ENCODE peak calls at places on chromosomes 13 and 19, in nine cellular contexts. L is heart left ventricle, N is IMR-90, O is A549, W is K562, X is uterus, Q is breast epithelium, E is sigmoid colon, P is body of pancreas. A is an unnamed sample.

GRCh38 chr19:29620931-29621351 is 14.9 kb downstream of the POP4 start:
- DNase-seq in L (no peak), N (no peak), O (no peak), W (no peak), X (no peak), Q (no peak), E (no peak), P (no peak), A (peak; percentile 67)

GRCh38 chr19:6616011-6616410 is 25.1 kb upstream of the CD70 start:
- DNase-seq in L (no peak), N (no peak), O (no peak), W (no peak), X (no peak), Q (no peak), E (no peak), P (no peak), A (no peak)

GRCh38 chr13:101150998-101151397 is 265.3 kb downstream of the NALCN start:
- DNase-seq in L (no peak), N (peak; percentile 24), O (no peak), W (no peak), X (no peak), Q (no peak), E (no peak), P (no peak), A (no peak)

GRCh38 chr13:41465215-41465907 is 8.0 kb downstream of the RGCC start:
- DNase-seq in L (peak; percentile 68), N (peak; percentile 94), O (no peak), W (peak; percentile 63), X (no peak), Q (peak; percentile 50), E (no peak), P (peak; percentile 30), A (peak; percentile 94)

GRCh38 chr13:100302391-100302790 is 213.5 kb downstream of the PCCA start:
- DNase-seq in L (no peak), N (no peak), O (no peak), W (no peak), X (no peak), Q (no peak), E (no peak), P (no peak), A (no peak)

GRCh38 chr13:27006519-27007161 is 165.0 kb downstream of the USP12 start:
- DNase-seq in L (no peak), N (peak; percentile 12), O (no peak), W (no peak), X (no peak), Q (no peak), E (peak; percentile 70), P (peak; percentile 59), A (peak; percentile 75)

GRCh38 chr19:41175825-41176734 is 16.9 kb upstream of the CYP2S1 start:
- DNase-seq in L (peak; percentile 61), N (peak; percentile 76), O (peak; percentile 98), W (no peak), X (no peak), Q (peak; percentile 46), E (no peak), P (peak; percentile 17), A (no peak)

GRCh38 chr13:27678306-27679040 is 56.8 kb downstream of the POLR1D start:
- DNase-seq in L (no peak), N (peak; percentile 48), O (no peak), W (peak; percentile 58), X (no peak), Q (no peak), E (no peak), P (peak; percentile 37), A (no peak)

GRCh38 chr13:45662122-45662521 is 40.0 kb upstream of the CBY2 start:
- DNase-seq in L (no peak), N (no peak), O (no peak), W (no peak), X (no peak), Q (no peak), E (no peak), P (no peak), A (no peak)

GRCh38 chr13:21917046-21918010 is 246.5 kb downstream of the FGF9 start:
- DNase-seq in L (no peak), N (peak; percentile 19), O (no peak), W (no peak), X (no peak), Q (no peak), E (no peak), P (peak; percentile 24), A (no peak)

GRCh38 chr13:90445179-90445578 is 902.3 kb upstream of the MIR17HG start:
- DNase-seq in L (no peak), N (peak; percentile 90), O (peak; percentile 82), W (no peak), X (no peak), Q (no peak), E (no peak), P (no peak), A (no peak)

GRCh38 chr19:3683405-3683865 is 16.8 kb downstream of the PIP5K1C start:
- DNase-seq in L (peak; percentile 62), N (no peak), O (no peak), W (peak; percentile 70), X (peak; percentile 67), Q (no peak), E (no peak), P (no peak), A (no peak)

GRCh38 chr19:39397360-39398296 is 6.5 kb downstream of the MED29 start:
- DNase-seq in L (peak; percentile 92), N (peak; percentile 76), O (peak; percentile 98), W (peak; percentile 91), X (peak; percentile 90), Q (peak; percentile 82), E (peak; percentile 96), P (peak; percentile 94), A (peak; percentile 98)

GRCh38 chr13:28659611-28659970 is 661 bp downstream of the POMP start:
- DNase-seq in L (no peak), N (peak; percentile 75), O (no peak), W (peak; percentile 7), X (no peak), Q (no peak), E (no peak), P (no peak), A (no peak)

GRCh38 chr13:26698392-26699196 is 62.0 kb downstream of the GPR12 start:
- DNase-seq in L (peak; percentile 74), N (peak; percentile 81), O (peak; percentile 72), W (peak; percentile 65), X (peak; percentile 88), Q (peak; percentile 73), E (peak; percentile 91), P (peak; percentile 85), A (peak; percentile 92)

GRCh38 chr19:10352764-10353671 is 13.6 kb upstream of the ICAM3 start:
- DNase-seq in L (peak; percentile 90), N (no peak), O (no peak), W (peak; percentile 38), X (peak; percentile 60), Q (no peak), E (peak; percentile 74), P (peak; percentile 17), A (no peak)

DNA sequence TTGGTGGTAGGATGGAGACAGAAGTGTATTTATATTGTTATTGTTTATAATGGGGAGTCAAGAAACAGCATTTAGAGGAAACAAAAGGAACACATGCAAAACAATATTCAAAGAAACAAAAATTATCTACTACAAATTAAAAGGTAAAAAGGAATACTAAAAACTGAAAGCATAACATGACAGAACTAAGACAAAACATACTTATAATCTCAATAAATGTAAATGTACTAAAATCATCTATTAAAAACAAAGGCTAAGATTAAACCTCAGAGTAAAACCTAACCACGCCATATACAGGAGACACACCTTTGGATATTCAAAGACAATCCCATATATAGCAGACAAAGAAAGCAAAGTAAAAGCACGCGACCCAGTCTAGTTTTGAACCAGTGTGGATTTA is 273.6 kb downstream of the ABCC4 start:
- DNase-seq in L (no peak), N (no peak), O (no peak), W (no peak), X (no peak), Q (no peak), E (no peak), P (no peak), A (no peak)
- H3K4me1 ChIP-seq in L (no peaks in the 10 kb centered on the region), N (no peaks in the 10 kb centered on the region), O (peaks cover 9% of the 10 kb centered on the region), W (no peaks in the 10 kb centered on the region), X (no peaks in the 10 kb centered on the region), Q (no peaks in the 10 kb centered on the region), E (no peaks in the 10 kb centered on the region), P (no peaks in the 10 kb centered on the region), A (no peaks in the 10 kb centered on the region)

GRCh38 chr19:53365134-53365898 is at the start of gene ZNF525:
- DNase-seq in L (peak; percentile 86), N (peak; percentile 59), O (peak; percentile 63), W (peak; percentile 83), X (peak; percentile 92), Q (peak; percentile 91), E (peak; percentile 94), P (peak; percentile 96), A (peak; percentile 99)
- TF ChIP-seq POLR2A in L (peak; percentile 33), N (peak; percentile 49), O (no peak), W (peak; percentile 64), X (no peak), Q (no peak), E (peak; percentile 53), P (peak; percentile 11), A (no peak)

GRCh38 chr13:39485314-39485700 is 117.7 kb downstream of the LHFPL6 start:
- DNase-seq in L (no peak), N (peak; percentile 33), O (no peak), W (no peak), X (no peak), Q (no peak), E (no peak), P (no peak), A (no peak)
- H3K4me1 ChIP-seq in L (peaks cover 70% of the 10 kb centered on the region), N (peaks cover 9% of the 10 kb centered on the region), O (no peaks in the 10 kb centered on the region), W (no peaks in the 10 kb centered on the region), X (no peaks in the 10 kb centered on the region), Q (no peaks in the 10 kb centered on the region), E (no peaks in the 10 kb centered on the region), P (no peaks in the 10 kb centered on the region), A (no peaks in the 10 kb centered on the region)

GRCh38 chr19:17847538-17848366 is at the start of gene JAK3:
- DNase-seq in L (peak; percentile 77), N (peak; percentile 46), O (no peak), W (peak; percentile 54), X (no peak), Q (no peak), E (no peak), P (peak; percentile 29), A (peak; percentile 94)
- TF ChIP-seq POLR2A in L (no peak), N (no peak), O (no peak), W (no peak), X (no peak), Q (no peak), E (no peak), P (no peak), A (no peak)

DNA sequence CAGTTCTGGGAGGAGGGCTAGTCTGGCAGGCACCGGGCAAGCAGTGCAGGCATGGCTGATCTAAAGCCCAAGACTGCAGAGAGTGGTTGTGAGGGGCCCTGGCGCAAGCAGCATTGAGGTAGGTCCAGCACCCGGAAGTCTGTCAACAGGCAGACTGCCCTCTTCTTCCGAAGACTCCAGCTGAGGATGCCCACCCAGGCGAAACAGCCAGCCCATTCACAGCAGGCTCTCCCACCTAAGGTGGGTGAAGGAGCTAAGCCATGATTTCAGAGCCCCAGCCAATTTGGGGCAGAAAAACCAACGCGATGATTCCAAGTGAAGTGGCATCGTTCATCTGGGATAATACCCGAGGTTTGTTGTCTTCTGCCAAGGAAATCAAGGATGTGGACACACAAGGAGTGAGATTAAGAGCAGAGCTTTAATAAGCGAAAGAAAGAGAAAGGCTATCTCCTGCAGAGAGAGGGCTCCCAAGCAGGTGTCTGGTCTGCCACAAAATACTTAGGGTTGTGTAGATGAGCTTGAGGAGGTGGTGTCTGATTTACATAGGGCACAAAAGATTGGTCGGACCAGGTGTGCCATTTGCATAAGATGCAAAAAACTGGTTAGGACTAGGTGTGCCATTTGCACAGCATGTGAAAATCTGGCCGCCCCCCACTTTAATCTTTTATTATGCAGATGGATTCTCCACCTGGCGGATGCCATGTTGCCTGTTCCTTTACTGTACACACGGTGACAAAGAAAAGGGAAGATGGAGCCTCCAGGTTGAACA is 22.6 kb downstream of the FAM124A start:
- DNase-seq in L (no peak), N (no peak), O (no peak), W (no peak), X (no peak), Q (no peak), E (no peak), P (no peak), A (no peak)
- H3K4me1 ChIP-seq in L (peaks cover 46% of the 10 kb centered on the region), N (no peaks in the 10 kb centered on the region), O (no peaks in the 10 kb centered on the region), W (no peaks in the 10 kb centered on the region), X (no peaks in the 10 kb centered on the region), Q (no peaks in the 10 kb centered on the region), E (peaks cover 49% of the 10 kb centered on the region), P (peaks cover 3% of the 10 kb centered on the region), A (peaks cover 36% of the 10 kb centered on the region)

A was measured in spleen.